ENCODE peak calls at places on chromosomes 16 and 17, in ten cellular contexts. One of them, this sample, is unnamed.

GRCh38 chr17:78241277-78242023 is 10.0 kb downstream of the TMEM235 start:
- DNase-seq in GM23248: peak
- DNase-seq in posterior cingulate gyrus: peak
- DNase-seq in hippocampal formation: peak
- DNase-seq in lower leg skin: no peak
- DNase-seq in head of caudate nucleus: peak
- DNase-seq in iPS DF 19.7: peak
- DNase-seq in GM12891: no peak
- DNase-seq in AG08395: peak
- DNase-seq in GM04503: peak
- DNase-seq in this sample: no peak

GRCh38 chr17:80561541-80562114 is 17.0 kb downstream of the RPTOR start:
- DNase-seq in GM23248: no peak
- DNase-seq in posterior cingulate gyrus: no peak
- DNase-seq in hippocampal formation: no peak
- DNase-seq in lower leg skin: peak
- DNase-seq in head of caudate nucleus: no peak
- DNase-seq in iPS DF 19.7: no peak
- DNase-seq in GM12891: no peak
- DNase-seq in AG08395: no peak
- DNase-seq in GM04503: no peak
- DNase-seq in this sample: no peak

GRCh38 chr16:88500255-88500661 is 47.2 kb downstream of the ZFPM1 start:
- DNase-seq in GM23248: no peak
- DNase-seq in posterior cingulate gyrus: no peak
- DNase-seq in hippocampal formation: no peak
- DNase-seq in lower leg skin: no peak
- DNase-seq in head of caudate nucleus: no peak
- DNase-seq in iPS DF 19.7: no peak
- DNase-seq in GM12891: no peak
- DNase-seq in AG08395: no peak
- DNase-seq in GM04503: no peak
- DNase-seq in this sample: no peak

GRCh38 chr16:84227548-84227947 is 12.3 kb downstream of the KCNG4 start:
- DNase-seq in GM23248: no peak
- DNase-seq in posterior cingulate gyrus: no peak
- DNase-seq in hippocampal formation: no peak
- DNase-seq in lower leg skin: no peak
- DNase-seq in head of caudate nucleus: no peak
- DNase-seq in iPS DF 19.7: no peak
- DNase-seq in GM12891: no peak
- DNase-seq in AG08395: no peak
- DNase-seq in GM04503: no peak
- DNase-seq in this sample: no peak

GRCh38 chr17:77666881-77667395 is 291.6 kb upstream of the TNRC6C start:
- DNase-seq in GM23248: no peak
- DNase-seq in posterior cingulate gyrus: peak
- DNase-seq in hippocampal formation: no peak
- DNase-seq in lower leg skin: no peak
- DNase-seq in head of caudate nucleus: no peak
- DNase-seq in iPS DF 19.7: no peak
- DNase-seq in GM12891: no peak
- DNase-seq in AG08395: no peak
- DNase-seq in GM04503: no peak
- DNase-seq in this sample: no peak

GRCh38 chr17:75343007-75343406 is 53.8 kb upstream of the SLC25A19 start:
- DNase-seq in GM23248: no peak
- DNase-seq in posterior cingulate gyrus: no peak
- DNase-seq in hippocampal formation: no peak
- DNase-seq in lower leg skin: no peak
- DNase-seq in head of caudate nucleus: no peak
- DNase-seq in iPS DF 19.7: no peak
- DNase-seq in GM12891: no peak
- DNase-seq in AG08395: no peak
- DNase-seq in GM04503: no peak
- DNase-seq in this sample: no peak

GRCh38 chr17:45432405-45433113 is at the start of gene ARHGAP27:
- DNase-seq in GM23248: peak
- DNase-seq in posterior cingulate gyrus: peak
- DNase-seq in hippocampal formation: no peak
- DNase-seq in lower leg skin: peak
- DNase-seq in head of caudate nucleus: peak
- DNase-seq in iPS DF 19.7: no peak
- DNase-seq in GM12891: no peak
- DNase-seq in AG08395: peak
- DNase-seq in GM04503: no peak
- DNase-seq in this sample: peak

GRCh38 chr17:81329279-81329926 is 34.3 kb upstream of the SLC38A10 start:
- DNase-seq in GM23248: peak
- DNase-seq in posterior cingulate gyrus: no peak
- DNase-seq in hippocampal formation: no peak
- DNase-seq in lower leg skin: peak
- DNase-seq in head of caudate nucleus: no peak
- DNase-seq in iPS DF 19.7: no peak
- DNase-seq in GM12891: no peak
- DNase-seq in AG08395: peak
- DNase-seq in GM04503: peak
- DNase-seq in this sample: peak

GRCh38 chr17:60604686-60605334 is 4.8 kb downstream of the PPM1D start:
- DNase-seq in GM23248: peak
- DNase-seq in posterior cingulate gyrus: no peak
- DNase-seq in hippocampal formation: no peak
- DNase-seq in lower leg skin: no peak
- DNase-seq in head of caudate nucleus: no peak
- DNase-seq in iPS DF 19.7: no peak
- DNase-seq in GM12891: no peak
- DNase-seq in AG08395: peak
- DNase-seq in GM04503: peak
- DNase-seq in this sample: no peak

GRCh38 chr17:28745777-28746473 is 2.1 kb downstream of the TRAF4 start:
- DNase-seq in GM23248: peak
- DNase-seq in posterior cingulate gyrus: peak
- DNase-seq in hippocampal formation: no peak
- DNase-seq in lower leg skin: no peak
- DNase-seq in head of caudate nucleus: no peak
- DNase-seq in iPS DF 19.7: no peak
- DNase-seq in GM12891: no peak
- DNase-seq in AG08395: no peak
- DNase-seq in GM04503: no peak
- DNase-seq in this sample: no peak

GRCh38 chr16:81765111-81765919 is 13.8 kb upstream of the PLCG2 start:
- DNase-seq in GM23248: no peak
- DNase-seq in posterior cingulate gyrus: no peak
- DNase-seq in hippocampal formation: no peak
- DNase-seq in lower leg skin: no peak
- DNase-seq in head of caudate nucleus: no peak
- DNase-seq in iPS DF 19.7: no peak
- DNase-seq in GM12891: no peak
- DNase-seq in AG08395: no peak
- DNase-seq in GM04503: no peak
- DNase-seq in this sample: no peak

GRCh38 chr17:8742274-8742673 is 2.4 kb downstream of the CCDC42 start:
- DNase-seq in GM23248: no peak
- DNase-seq in posterior cingulate gyrus: no peak
- DNase-seq in hippocampal formation: no peak
- DNase-seq in lower leg skin: no peak
- DNase-seq in head of caudate nucleus: no peak
- DNase-seq in iPS DF 19.7: no peak
- DNase-seq in GM12891: no peak
- DNase-seq in AG08395: no peak
- DNase-seq in GM04503: no peak
- DNase-seq in this sample: no peak

GRCh38 chr16:46690281-46691178 is 1.1 kb downstream of the ORC6 start:
- DNase-seq in GM23248: peak
- DNase-seq in posterior cingulate gyrus: peak
- DNase-seq in hippocampal formation: no peak
- DNase-seq in lower leg skin: no peak
- DNase-seq in head of caudate nucleus: no peak
- DNase-seq in iPS DF 19.7: no peak
- DNase-seq in GM12891: no peak
- DNase-seq in AG08395: no peak
- DNase-seq in GM04503: no peak
- DNase-seq in this sample: peak

GRCh38 chr17:27572665-27573064 is 58.3 kb upstream of the LGALS9 start:
- DNase-seq in GM23248: peak
- DNase-seq in posterior cingulate gyrus: no peak
- DNase-seq in hippocampal formation: no peak
- DNase-seq in lower leg skin: no peak
- DNase-seq in head of caudate nucleus: no peak
- DNase-seq in iPS DF 19.7: no peak
- DNase-seq in GM12891: no peak
- DNase-seq in AG08395: peak
- DNase-seq in GM04503: no peak
- DNase-seq in this sample: no peak

GRCh38 chr16:12091569-12092346 is 115.2 kb downstream of the SNX29 start:
- DNase-seq in GM23248: no peak
- DNase-seq in posterior cingulate gyrus: peak
- DNase-seq in hippocampal formation: no peak
- DNase-seq in lower leg skin: peak
- DNase-seq in head of caudate nucleus: peak
- DNase-seq in iPS DF 19.7: no peak
- DNase-seq in GM12891: no peak
- DNase-seq in AG08395: no peak
- DNase-seq in GM04503: no peak
- DNase-seq in this sample: no peak

GRCh38 chr16:77359065-77359502 is 75.8 kb downstream of the ADAMTS18 start:
- DNase-seq in GM23248: peak
- DNase-seq in posterior cingulate gyrus: no peak
- DNase-seq in hippocampal formation: no peak
- DNase-seq in lower leg skin: no peak
- DNase-seq in head of caudate nucleus: no peak
- DNase-seq in iPS DF 19.7: no peak
- DNase-seq in GM12891: no peak
- DNase-seq in AG08395: peak
- DNase-seq in GM04503: no peak
- DNase-seq in this sample: peak

GRCh38 chr16:57791156-57791902 is 11.0 kb downstream of the KIFC3 start:
- DNase-seq in GM23248: no peak
- DNase-seq in posterior cingulate gyrus: no peak
- DNase-seq in hippocampal formation: no peak
- DNase-seq in lower leg skin: no peak
- DNase-seq in head of caudate nucleus: no peak
- DNase-seq in iPS DF 19.7: no peak
- DNase-seq in GM12891: no peak
- DNase-seq in AG08395: no peak
- DNase-seq in GM04503: no peak
- DNase-seq in this sample: peak

GRCh38 chr17:40063915-40064531 is 1.3 kb downstream of the THRA start:
- DNase-seq in GM23248: peak
- DNase-seq in posterior cingulate gyrus: peak
- DNase-seq in hippocampal formation: peak
- DNase-seq in lower leg skin: no peak
- DNase-seq in head of caudate nucleus: peak
- DNase-seq in iPS DF 19.7: no peak
- DNase-seq in GM12891: no peak
- DNase-seq in AG08395: no peak
- DNase-seq in GM04503: no peak
- DNase-seq in this sample: no peak

GRCh38 chr17:1557355-1558095 is 5.1 kb downstream of the PITPNA start:
- DNase-seq in GM23248: peak
- DNase-seq in posterior cingulate gyrus: no peak
- DNase-seq in hippocampal formation: no peak
- DNase-seq in lower leg skin: peak
- DNase-seq in head of caudate nucleus: no peak
- DNase-seq in iPS DF 19.7: no peak
- DNase-seq in GM12891: no peak
- DNase-seq in AG08395: no peak
- DNase-seq in GM04503: no peak
- DNase-seq in this sample: peak

GRCh38 chr16:17335826-17336492 is 134.8 kb downstream of the XYLT1 start:
- DNase-seq in GM23248: peak
- DNase-seq in posterior cingulate gyrus: no peak
- DNase-seq in hippocampal formation: no peak
- DNase-seq in lower leg skin: peak
- DNase-seq in head of caudate nucleus: peak
- DNase-seq in iPS DF 19.7: no peak
- DNase-seq in GM12891: no peak
- DNase-seq in AG08395: no peak
- DNase-seq in GM04503: no peak
- DNase-seq in this sample: no peak

GRCh38 chr17:10105513-10106001 is 92.8 kb downstream of the GAS7 start:
- DNase-seq in GM23248: peak
- DNase-seq in posterior cingulate gyrus: peak
- DNase-seq in hippocampal formation: no peak
- DNase-seq in lower leg skin: no peak
- DNase-seq in head of caudate nucleus: no peak
- DNase-seq in iPS DF 19.7: no peak
- DNase-seq in GM12891: no peak
- DNase-seq in AG08395: peak
- DNase-seq in GM04503: peak
- DNase-seq in this sample: no peak

GRCh38 chr17:35607239-35607817 is 20.2 kb downstream of the AP2B1 start:
- DNase-seq in GM23248: no peak
- DNase-seq in posterior cingulate gyrus: no peak
- DNase-seq in hippocampal formation: no peak
- DNase-seq in lower leg skin: no peak
- DNase-seq in head of caudate nucleus: no peak
- DNase-seq in iPS DF 19.7: no peak
- DNase-seq in GM12891: no peak
- DNase-seq in AG08395: no peak
- DNase-seq in GM04503: no peak
- DNase-seq in this sample: no peak

GRCh38 chr17:82330322-82331239 is 3.0 kb downstream of the SECTM1 start:
- DNase-seq in GM23248: peak
- DNase-seq in posterior cingulate gyrus: no peak
- DNase-seq in hippocampal formation: no peak
- DNase-seq in lower leg skin: no peak
- DNase-seq in head of caudate nucleus: no peak
- DNase-seq in iPS DF 19.7: no peak
- DNase-seq in GM12891: no peak
- DNase-seq in AG08395: peak
- DNase-seq in GM04503: no peak
- DNase-seq in this sample: peak

GRCh38 chr17:40419559-40420331 is 2.0 kb upstream of the TOP2A start:
- DNase-seq in GM23248: no peak
- DNase-seq in posterior cingulate gyrus: peak
- DNase-seq in hippocampal formation: no peak
- DNase-seq in lower leg skin: peak
- DNase-seq in head of caudate nucleus: no peak
- DNase-seq in iPS DF 19.7: no peak
- DNase-seq in GM12891: no peak
- DNase-seq in AG08395: no peak
- DNase-seq in GM04503: no peak
- DNase-seq in this sample: peak

GRCh38 chr16:84049403-84050060 is 6.9 kb upstream of the SLC38A8 start:
- DNase-seq in GM23248: no peak
- DNase-seq in posterior cingulate gyrus: peak
- DNase-seq in hippocampal formation: no peak
- DNase-seq in lower leg skin: no peak
- DNase-seq in head of caudate nucleus: no peak
- DNase-seq in iPS DF 19.7: no peak
- DNase-seq in GM12891: no peak
- DNase-seq in AG08395: no peak
- DNase-seq in GM04503: no peak
- DNase-seq in this sample: no peak

GRCh38 chr17:61570118-61570517 is 20.9 kb downstream of the NACA2 start:
- DNase-seq in GM23248: no peak
- DNase-seq in posterior cingulate gyrus: no peak
- DNase-seq in hippocampal formation: no peak
- DNase-seq in lower leg skin: no peak
- DNase-seq in head of caudate nucleus: no peak
- DNase-seq in iPS DF 19.7: no peak
- DNase-seq in GM12891: no peak
- DNase-seq in AG08395: no peak
- DNase-seq in GM04503: no peak
- DNase-seq in this sample: no peak

GRCh38 chr17:29760771-29761682 is 138.3 kb upstream of the CORO6 start:
- DNase-seq in GM23248: peak
- DNase-seq in posterior cingulate gyrus: peak
- DNase-seq in hippocampal formation: peak
- DNase-seq in lower leg skin: peak
- DNase-seq in head of caudate nucleus: peak
- DNase-seq in iPS DF 19.7: peak
- DNase-seq in GM12891: peak
- DNase-seq in AG08395: peak
- DNase-seq in GM04503: no peak
- DNase-seq in this sample: peak

GRCh38 chr17:48236681-48237134 is 129.1 kb downstream of the SNX11 start:
- DNase-seq in GM23248: peak
- DNase-seq in posterior cingulate gyrus: no peak
- DNase-seq in hippocampal formation: no peak
- DNase-seq in lower leg skin: no peak
- DNase-seq in head of caudate nucleus: no peak
- DNase-seq in iPS DF 19.7: no peak
- DNase-seq in GM12891: no peak
- DNase-seq in AG08395: peak
- DNase-seq in GM04503: no peak
- DNase-seq in this sample: no peak